ENCODE peak calls at places on chromosome 1, in five cellular contexts. J, I, S, U and R are unnamed samples.

GRCh38 chr1:24765308-24765988 is 20.2 kb downstream of the CLIC4 start:
- DNase-seq in J (no peak), I (no peak), S (peak; percentile 65), U (no peak), R (no peak)

GRCh38 chr1:167618366-167618765 is 11.7 kb upstream of the RCSD1 start:
- DNase-seq in J (no peak), I (no peak), S (no peak), U (no peak), R (no peak)

GRCh38 chr1:156922986-156923564 is 2.6 kb downstream of the LRRC71 start:
- DNase-seq in J (no peak), I (no peak), S (no peak), U (no peak), R (no peak)

GRCh38 chr1:72283204-72284083 is 1.1 kb upstream of the NEGR1 start:
- DNase-seq in J (peak; percentile 76), I (peak; percentile 24), S (peak; percentile 78), U (peak; percentile 75), R (no peak)

GRCh38 chr1:15213333-15213732 is 33.7 kb upstream of the FHAD1 start:
- DNase-seq in J (no peak), I (no peak), S (no peak), U (peak; percentile 31), R (no peak)

GRCh38 chr1:117732065-117732789 is 126.4 kb downstream of the TENT5C start:
- DNase-seq in J (no peak), I (no peak), S (peak; percentile 54), U (no peak), R (no peak)

GRCh38 chr1:185926562-185926961 is 192.4 kb downstream of the HMCN1 start:
- DNase-seq in J (no peak), I (peak; percentile 77), S (peak; percentile 57), U (no peak), R (no peak)

GRCh38 chr1:151165281-151165737 is 393 bp downstream of the LYSMD1 start:
- DNase-seq in J (peak; percentile 53), I (peak; percentile 18), S (peak; percentile 89), U (peak; percentile 71), R (no peak)

GRCh38 chr1:47533176-47534039 is 95.6 kb downstream of the FOXD2 start:
- DNase-seq in J (peak; percentile 44), I (no peak), S (peak; percentile 93), U (peak; percentile 60), R (no peak)

GRCh38 chr1:64881281-64881680 is 85.1 kb downstream of the JAK1 start:
- DNase-seq in J (no peak), I (no peak), S (no peak), U (no peak), R (no peak)

GRCh38 chr1:944341-945325 is 14.4 kb downstream of the NOC2L start:
- DNase-seq in J (peak; percentile 73), I (peak; percentile 78), S (no peak), U (peak; percentile 92), R (no peak)

GRCh38 chr1:114093624-114094302 is 59.9 kb downstream of the SYT6 start:
- DNase-seq in J (no peak), I (peak; percentile 10), S (peak; percentile 61), U (no peak), R (no peak)

GRCh38 chr1:211551628-211552465 is 27.1 kb downstream of the SLC30A1 start:
- DNase-seq in J (no peak), I (peak; percentile 29), S (no peak), U (no peak), R (no peak)

GRCh38 chr1:20640183-20640597 is 6.9 kb downstream of the PINK1 start:
- DNase-seq in J (no peak), I (peak; percentile 45), S (peak; percentile 67), U (peak; percentile 31), R (no peak)

GRCh38 chr1:145858238-145858936 is 494 bp downstream of the PIAS3 start:
- DNase-seq in J (peak; percentile 64), I (peak; percentile 48), S (peak; percentile 91), U (peak; percentile 61), R (no peak)

GRCh38 chr1:168693872-168694238 is 35.2 kb downstream of the DPT start:
- DNase-seq in J (no peak), I (no peak), S (peak; percentile 75), U (no peak), R (no peak)

GRCh38 chr1:95475686-95476457 is 241.9 kb downstream of the RWDD3 start:
- DNase-seq in J (no peak), I (no peak), S (no peak), U (no peak), R (no peak)

GRCh38 chr1:233607252-233608119 is 6.4 kb upstream of the KCNK1 start:
- DNase-seq in J (no peak), I (no peak), S (no peak), U (no peak), R (no peak)

GRCh38 chr1:172704446-172705176 is 45.7 kb downstream of the FASLG start:
- DNase-seq in J (no peak), I (no peak), S (no peak), U (no peak), R (no peak)

GRCh38 chr1:20093940-20094391 is 24.0 kb downstream of the PLA2G5 start:
- DNase-seq in J (no peak), I (no peak), S (no peak), U (peak; percentile 70), R (no peak)

DNA sequence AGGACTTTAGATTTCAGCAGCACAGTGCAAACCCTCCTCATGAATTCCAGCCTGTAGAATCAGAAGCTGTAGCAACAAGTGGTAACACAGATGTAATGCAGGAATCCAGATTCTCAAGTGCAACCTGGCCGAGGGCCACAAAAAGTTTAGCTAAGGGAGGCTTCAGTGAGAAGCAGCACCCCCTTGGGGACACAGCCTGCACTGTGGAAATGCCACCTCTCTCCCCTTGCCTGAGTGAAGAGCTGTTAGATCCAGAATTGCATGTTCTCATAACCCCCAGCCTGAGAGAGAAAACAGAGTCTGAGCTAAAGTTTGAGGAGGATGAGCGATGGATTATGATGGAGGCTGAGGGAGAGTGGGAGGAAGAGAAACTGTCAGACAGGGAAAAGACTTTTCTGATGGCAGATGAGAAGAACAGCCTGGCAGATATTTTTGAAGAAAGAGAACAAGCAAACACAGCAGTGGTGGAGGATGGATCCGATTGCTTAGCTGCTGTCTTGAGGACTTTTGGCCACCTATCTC is 80.5 kb upstream of the BMP8A start:
- DNase-seq in J (peak; percentile 82), I (peak; percentile 74), S (peak; percentile 89), U (peak; percentile 82), R (no peak)
- H3K27ac ChIP-seq in J (peak overlapping the region; percentile 92), I (peak overlapping the region; percentile 72), S (no peak overlapping the region), U (peak overlapping the region; percentile 91), R (no peak overlapping the region)

DNA sequence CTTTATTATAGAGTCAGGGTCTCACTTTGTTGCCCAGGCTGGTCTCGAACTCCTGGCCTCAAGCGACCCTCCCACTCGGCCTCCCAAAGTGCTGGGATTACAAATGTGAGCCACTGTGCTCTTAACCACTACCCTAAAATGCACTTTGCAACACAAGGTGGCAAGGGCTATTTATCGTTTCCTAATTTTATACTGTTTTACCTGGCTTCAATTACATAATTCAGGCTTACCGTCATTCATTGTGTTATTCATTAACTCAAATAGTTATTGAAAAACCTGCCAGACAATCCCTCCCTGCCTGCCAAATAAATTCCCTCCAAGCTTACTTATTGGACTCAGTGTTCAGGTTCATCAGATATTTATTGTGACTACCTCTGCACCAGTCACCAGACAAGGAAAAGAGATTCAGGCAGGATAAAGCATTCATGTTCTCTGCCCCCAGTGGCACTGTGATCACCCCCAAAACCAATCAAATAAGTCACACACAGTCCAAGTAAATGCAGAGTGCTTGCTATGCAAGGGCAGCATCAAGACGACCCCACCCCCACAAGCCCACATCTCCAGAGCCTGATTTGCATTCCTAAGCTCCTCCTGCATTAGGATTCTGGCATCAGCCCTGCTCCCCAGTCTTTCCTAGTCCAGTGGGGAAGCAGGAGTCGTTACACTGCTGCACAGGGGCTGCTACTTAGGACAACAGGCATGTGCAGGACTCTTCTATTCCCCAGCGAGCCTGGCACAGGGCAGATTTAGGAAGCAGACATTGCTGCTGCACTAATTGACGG is 8.1 kb downstream of the PAQR7 start:
- DNase-seq in J (no peak), I (peak; percentile 37), S (no peak), U (no peak), R (no peak)
- H3K4me1 ChIP-seq in J (peaks cover 19% of the 10 kb centered on the region), I (peaks cover 47% of the 10 kb centered on the region), S (peaks cover 3% of the 10 kb centered on the region), U (no peaks in the 10 kb centered on the region), R (peaks cover 2% of the 10 kb centered on the region)

GRCh38 chr1:17520473-17521319 is 18.8 kb upstream of the ARHGEF10L start:
- DNase-seq in J (no peak), I (no peak), S (no peak), U (no peak), R (no peak)

GRCh38 chr1:17523487-17524029 is 15.9 kb upstream of the ARHGEF10L start:
- DNase-seq in J (no peak), I (no peak), S (no peak), U (no peak), R (no peak)

GRCh38 chr1:17516303-17517214 is 22.9 kb upstream of the ARHGEF10L start:
- DNase-seq in J (no peak), I (no peak), S (peak; percentile 47), U (no peak), R (no peak)

GRCh38 chr1:17521946-17522612 is 17.4 kb upstream of the ARHGEF10L start:
- DNase-seq in J (no peak), I (no peak), S (no peak), U (no peak), R (no peak)

DNA sequence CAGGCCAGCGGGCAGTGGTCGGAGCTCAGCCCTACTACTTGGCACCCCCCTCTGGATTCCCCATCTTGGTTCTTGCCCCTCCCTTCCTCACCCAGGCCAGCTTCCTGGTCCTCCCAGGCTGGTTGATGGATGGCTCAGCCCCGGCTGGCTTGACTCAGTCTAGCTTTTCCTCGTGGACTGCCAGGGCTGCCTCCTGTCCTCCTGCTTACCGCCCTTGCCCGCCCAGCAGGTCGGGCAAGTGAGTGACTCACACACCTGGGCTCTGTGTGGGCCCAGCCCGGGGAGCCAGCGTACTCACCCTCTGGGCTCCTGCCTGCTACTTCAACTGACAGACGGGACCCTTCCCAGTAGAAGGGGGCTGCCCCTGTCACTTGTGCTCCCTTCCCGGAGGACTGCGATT is 19.5 kb upstream of the ARHGEF10L start:
- DNase-seq in J (peak; percentile 49), I (no peak), S (no peak), U (no peak), R (no peak)
- H3K4me3 ChIP-seq in J (no peak overlapping the region), I (no peak overlapping the region), S (no peak overlapping the region), U (no peak overlapping the region), R (no peak overlapping the region)

GRCh38 chr1:162914601-162915000 is 53.6 kb upstream of the CCDC190 start:
- DNase-seq in J (no peak), I (no peak), S (no peak), U (no peak), R (no peak)
- H3K27ac ChIP-seq in J (no peak overlapping the region), I (no peak overlapping the region), S (no peak overlapping the region), U (no peak overlapping the region), R (no peak overlapping the region)